ENCODE peak calls at places on chromosomes 2 and 18, in ten cellular contexts. P is NCI-H1417; C is substantia nigra; W is NCI-H2171; Z is activated naive CD4-positive, alpha-beta T cell treated with anti-CD3 and anti-CD28 coated beads, Interleukin-2, amount 10 ng/mL, durations not matched to agents 7 days and 5 days; B is psoas muscle; T is tibial artery; G is WERI-Rb-1; E is tibial nerve; Q is head of caudate nucleus. Y is an unnamed sample.

GRCh38 chr2:191977754-191978153 is 130.9 kb upstream of the CAVIN2 start:
- DNase-seq in B (no peak), T (no peak), G (no peak), Q (no peak), C (no peak), P (no peak), W (no peak), E (no peak), Z (no peak), Y (no peak)

GRCh38 chr2:226652983-226653765 is 146.4 kb downstream of the IRS1 start:
- DNase-seq in Z (no peak), Q (no peak), C (no peak), G (no peak), W (no peak), T (no peak), E (no peak), B (no peak), P (no peak), Y (no peak)

GRCh38 chr18:56373601-56374000 is 264.8 kb downstream of the TXNL1 start:
- DNase-seq in P (peak), B (no peak), T (no peak), Z (no peak), G (no peak), Q (no peak), E (no peak), C (no peak), W (no peak), Y (no peak)

GRCh38 chr18:42814618-42815017 is 300.9 kb downstream of the RIT2 start:
- DNase-seq in Z (no peak), W (no peak), P (no peak), E (no peak), B (no peak), T (peak), G (no peak), Q (no peak), C (no peak), Y (no peak)

GRCh38 chr18:10417191-10417590 is 37.2 kb upstream of the APCDD1 start:
- DNase-seq in W (no peak), Z (no peak), C (no peak), B (no peak), Q (no peak), T (no peak), P (no peak), G (no peak), E (no peak), Y (no peak)

GRCh38 chr18:23887493-23887892 is 127.1 kb upstream of the TTC39C start:
- DNase-seq in Q (no peak), C (no peak), G (no peak), P (peak), B (no peak), T (no peak), Z (no peak), W (peak), E (no peak), Y (no peak)

GRCh38 chr2:128403814-128404708 is 85.4 kb upstream of the HS6ST1 start:
- DNase-seq in G (peak), T (peak), Q (no peak), W (no peak), P (no peak), E (no peak), Z (no peak), B (no peak), C (no peak), Y (peak)

GRCh38 chr2:113755690-113756063 is 765 bp downstream of the SLC35F5 start:
- DNase-seq in Z (peak), C (no peak), Q (no peak), G (no peak), T (no peak), W (no peak), E (no peak), P (peak), B (no peak), Y (no peak)

GRCh38 chr2:28074127-28074526 is 183.6 kb downstream of the BABAM2 start:
- DNase-seq in G (no peak), E (no peak), T (no peak), W (no peak), C (no peak), P (no peak), Z (no peak), B (no peak), Q (no peak), Y (no peak)

GRCh38 chr18:43847164-43848091 is 570.1 kb upstream of the SYT4 start:
- DNase-seq in Z (no peak), W (no peak), B (no peak), T (no peak), Q (no peak), P (peak), G (no peak), C (no peak), E (no peak), Y (no peak)

GRCh38 chr2:201136889-201137321 is 20.9 kb downstream of the CFLAR start:
- DNase-seq in E (no peak), W (no peak), Q (no peak), Z (no peak), G (no peak), T (no peak), B (no peak), P (no peak), C (no peak), Y (no peak)

GRCh38 chr18:9916067-9916684 is 2.4 kb downstream of the VAPA start:
- DNase-seq in C (no peak), W (no peak), Q (no peak), T (no peak), P (peak), Z (no peak), B (no peak), G (no peak), E (no peak), Y (no peak)

GRCh38 chr18:49849331-49850217 is 36.2 kb upstream of the ACAA2 start:
- DNase-seq in E (no peak), W (peak), B (peak), P (peak), Q (no peak), C (no peak), G (peak), Z (no peak), T (no peak), Y (no peak)

GRCh38 chr2:236408786-236409185 is 144.6 kb upstream of the ASB18 start:
- DNase-seq in Q (no peak), T (no peak), P (no peak), B (no peak), G (no peak), C (no peak), Z (no peak), E (no peak), W (no peak), Y (no peak)

GRCh38 chr2:172093416-172094318 is 8.4 kb downstream of the DLX1 start:
- DNase-seq in G (no peak), C (no peak), Z (no peak), W (no peak), E (no peak), B (no peak), T (no peak), P (no peak), Q (no peak), Y (no peak)

GRCh38 chr2:16640867-16641266 is 24.8 kb downstream of the CYRIA start:
- DNase-seq in B (peak), G (peak), W (no peak), P (no peak), E (no peak), Z (no peak), C (no peak), Q (no peak), T (no peak), Y (no peak)

GRCh38 chr2:144480257-144480656 is 39.7 kb downstream of the ZEB2 start:
- DNase-seq in T (no peak), E (no peak), C (no peak), Z (no peak), W (no peak), P (no peak), Q (no peak), B (no peak), G (no peak), Y (no peak)

GRCh38 chr2:176514805-176515500 is 245.7 kb downstream of the MTX2 start:
- DNase-seq in G (no peak), B (no peak), E (no peak), C (no peak), Q (no peak), P (no peak), T (no peak), Z (no peak), W (no peak), Y (no peak)

GRCh38 chr2:144776766-144777165 is 256.8 kb upstream of the ZEB2 start:
- DNase-seq in E (no peak), Q (no peak), B (no peak), W (no peak), C (no peak), P (no peak), T (no peak), G (no peak), Z (no peak), Y (no peak)

GRCh38 chr18:79902640-79903039 is 48.8 kb downstream of the SLC66A2 start:
- DNase-seq in B (no peak), G (no peak), Q (peak), P (no peak), C (no peak), Z (no peak), W (no peak), E (no peak), T (peak), Y (peak)

GRCh38 chr18:79875931-79876461 is 75.5 kb downstream of the SLC66A2 start:
- DNase-seq in C (no peak), Q (no peak), B (no peak), T (no peak), W (no peak), E (no peak), G (no peak), Z (no peak), P (no peak), Y (no peak)

GRCh38 chr2:239005586-239005985 is 157.7 kb downstream of the TWIST2 start:
- DNase-seq in T (no peak), W (no peak), E (peak), Q (no peak), G (no peak), Z (no peak), P (no peak), B (no peak), C (no peak), Y (no peak)

GRCh38 chr18:71743634-71744033 is 800.5 kb downstream of the CBLN2 start:
- DNase-seq in C (no peak), E (no peak), W (no peak), Q (no peak), T (no peak), Z (no peak), B (no peak), G (no peak), P (no peak), Y (no peak)

GRCh38 chr18:10135302-10135926 is 221.6 kb downstream of the VAPA start:
- DNase-seq in P (no peak), Q (no peak), Z (no peak), W (no peak), E (no peak), B (no peak), G (no peak), C (no peak), T (no peak), Y (no peak)

GRCh38 chr2:173631123-173631450 is 276.4 kb downstream of the CDCA7 start:
- DNase-seq in W (peak), Q (no peak), T (no peak), Z (no peak), E (no peak), G (no peak), P (peak), B (no peak), C (no peak), Y (no peak)

GRCh38 chr2:117785740-117786139 is 28.8 kb upstream of the DDX18 start:
- DNase-seq in C (no peak), G (peak), B (no peak), T (no peak), Q (peak), Z (peak), P (peak), E (no peak), W (peak), Y (no peak)

GRCh38 chr2:54456526-54457325 is 599 bp downstream of the SPTBN1 start:
- DNase-seq in W (peak), P (peak), T (no peak), G (peak), C (no peak), E (no peak), Q (peak), Z (peak), B (peak), Y (no peak)

GRCh38 chr2:170505631-170506270 is 209.4 kb upstream of the SP5 start:
- DNase-seq in G (no peak), C (peak), P (no peak), Q (peak), Z (peak), W (no peak), E (peak), T (peak), B (peak), Y (no peak)

GRCh38 chr2:41869542-41870256 is 178.1 kb upstream of the PKDCC start:
- DNase-seq in C (peak), Z (peak), P (peak), T (peak), E (peak), G (peak), B (peak), W (peak), Q (peak), Y (no peak)

GRCh38 chr2:32572737-32573136 is 55.1 kb upstream of the TTC27 start:
- DNase-seq in P (no peak), Z (no peak), C (no peak), B (no peak), T (no peak), W (no peak), G (no peak), Q (no peak), E (no peak), Y (no peak)

GRCh38 chr2:134677866-134678774 is 40.7 kb downstream of the TMEM163 start:
- DNase-seq in Z (no peak), E (no peak), C (no peak), G (peak), B (no peak), T (no peak), P (peak), W (no peak), Q (no peak), Y (no peak)

GRCh38 chr2:16293398-16293797 is 353.0 kb downstream of the MYCN start:
- DNase-seq in W (no peak), C (no peak), G (peak), E (no peak), Q (no peak), B (no peak), Z (no peak), T (no peak), P (no peak), Y (no peak)

GRCh38 chr2:232362174-232362913 is 16.2 kb upstream of the ALPP start:
- DNase-seq in G (no peak), Z (no peak), C (no peak), B (no peak), T (no peak), Q (no peak), E (no peak), W (no peak), P (peak), Y (no peak)

GRCh38 chr18:50262977-50263376 is 3.3 kb downstream of the CFAP53 start:
- DNase-seq in G (no peak), P (no peak), E (no peak), Q (no peak), W (no peak), Z (no peak), B (no peak), C (no peak), T (no peak), Y (no peak)

Y was measured in CD14-positive monocyte.